ENCODE peak calls at places on chromosomes 7 and 10, in nine cellular contexts. One of them, this sample, is unnamed.

GRCh38 chr10:114767101-114767588 is 54.4 kb upstream of the FHIP2A start:
- DNase-seq in nephron progenitor cell: no peak
- DNase-seq in T-helper 1 cell: no peak
- DNase-seq in ovary: no peak
- DNase-seq in SW480: peak
- DNase-seq in lower lobe of right lung: no peak
- DNase-seq in stimulated activated CD8-positive, alpha-beta memory T cell treated with anti-CD3 and anti-CD28 coated beads, Interleukin-15, amount 100 ng/mL, for 24 hours: no peak
- DNase-seq in activated CD4-positive, alpha-beta T cell treated with anti-CD3 and anti-CD28 coated beads, Interleukin-2, amount 10 ng/mL, durations not matched to agents 7 days and 5 days: no peak
- DNase-seq in mesothelial cell of epicardium: no peak
- DNase-seq in this sample: peak

GRCh38 chr10:93755443-93756127 is 2.2 kb upstream of the LGI1 start:
- DNase-seq in lower lobe of right lung: no peak
- DNase-seq in ovary: no peak
- DNase-seq in mesothelial cell of epicardium: no peak
- DNase-seq in stimulated activated CD8-positive, alpha-beta memory T cell treated with anti-CD3 and anti-CD28 coated beads, Interleukin-15, amount 100 ng/mL, for 24 hours: no peak
- DNase-seq in T-helper 1 cell: no peak
- DNase-seq in SW480: no peak
- DNase-seq in activated CD4-positive, alpha-beta T cell treated with anti-CD3 and anti-CD28 coated beads, Interleukin-2, amount 10 ng/mL, durations not matched to agents 7 days and 5 days: no peak
- DNase-seq in nephron progenitor cell: no peak
- DNase-seq in this sample: no peak

GRCh38 chr7:151402029-151402835 is 7.6 kb downstream of the WDR86 start:
- DNase-seq in nephron progenitor cell: no peak
- DNase-seq in lower lobe of right lung: no peak
- DNase-seq in T-helper 1 cell: no peak
- DNase-seq in mesothelial cell of epicardium: no peak
- DNase-seq in SW480: no peak
- DNase-seq in activated CD4-positive, alpha-beta T cell treated with anti-CD3 and anti-CD28 coated beads, Interleukin-2, amount 10 ng/mL, durations not matched to agents 7 days and 5 days: no peak
- DNase-seq in stimulated activated CD8-positive, alpha-beta memory T cell treated with anti-CD3 and anti-CD28 coated beads, Interleukin-15, amount 100 ng/mL, for 24 hours: no peak
- DNase-seq in ovary: no peak
- DNase-seq in this sample: no peak

GRCh38 chr10:124517931-124518330 is 56.3 kb downstream of the LHPP start:
- DNase-seq in stimulated activated CD8-positive, alpha-beta memory T cell treated with anti-CD3 and anti-CD28 coated beads, Interleukin-15, amount 100 ng/mL, for 24 hours: no peak
- DNase-seq in SW480: no peak
- DNase-seq in mesothelial cell of epicardium: no peak
- DNase-seq in T-helper 1 cell: no peak
- DNase-seq in ovary: no peak
- DNase-seq in lower lobe of right lung: no peak
- DNase-seq in activated CD4-positive, alpha-beta T cell treated with anti-CD3 and anti-CD28 coated beads, Interleukin-2, amount 10 ng/mL, durations not matched to agents 7 days and 5 days: no peak
- DNase-seq in nephron progenitor cell: no peak
- DNase-seq in this sample: no peak

GRCh38 chr7:1909476-1909875 is 239.4 kb downstream of the ELFN1 start:
- DNase-seq in activated CD4-positive, alpha-beta T cell treated with anti-CD3 and anti-CD28 coated beads, Interleukin-2, amount 10 ng/mL, durations not matched to agents 7 days and 5 days: no peak
- DNase-seq in T-helper 1 cell: no peak
- DNase-seq in SW480: no peak
- DNase-seq in lower lobe of right lung: no peak
- DNase-seq in stimulated activated CD8-positive, alpha-beta memory T cell treated with anti-CD3 and anti-CD28 coated beads, Interleukin-15, amount 100 ng/mL, for 24 hours: no peak
- DNase-seq in ovary: no peak
- DNase-seq in mesothelial cell of epicardium: no peak
- DNase-seq in nephron progenitor cell: no peak
- DNase-seq in this sample: no peak

GRCh38 chr10:86077871-86078638 is 288.5 kb downstream of the GRID1 start:
- DNase-seq in SW480: no peak
- DNase-seq in ovary: no peak
- DNase-seq in lower lobe of right lung: no peak
- DNase-seq in mesothelial cell of epicardium: peak
- DNase-seq in stimulated activated CD8-positive, alpha-beta memory T cell treated with anti-CD3 and anti-CD28 coated beads, Interleukin-15, amount 100 ng/mL, for 24 hours: no peak
- DNase-seq in T-helper 1 cell: no peak
- DNase-seq in activated CD4-positive, alpha-beta T cell treated with anti-CD3 and anti-CD28 coated beads, Interleukin-2, amount 10 ng/mL, durations not matched to agents 7 days and 5 days: no peak
- DNase-seq in nephron progenitor cell: no peak
- DNase-seq in this sample: no peak

GRCh38 chr7:48680996-48681395 is 243.4 kb upstream of the CDC14C start:
- DNase-seq in SW480: no peak
- DNase-seq in activated CD4-positive, alpha-beta T cell treated with anti-CD3 and anti-CD28 coated beads, Interleukin-2, amount 10 ng/mL, durations not matched to agents 7 days and 5 days: no peak
- DNase-seq in lower lobe of right lung: no peak
- DNase-seq in stimulated activated CD8-positive, alpha-beta memory T cell treated with anti-CD3 and anti-CD28 coated beads, Interleukin-15, amount 100 ng/mL, for 24 hours: no peak
- DNase-seq in ovary: no peak
- DNase-seq in mesothelial cell of epicardium: no peak
- DNase-seq in nephron progenitor cell: no peak
- DNase-seq in T-helper 1 cell: no peak
- DNase-seq in this sample: no peak

GRCh38 chr7:78176186-78176585 is 377.6 kb downstream of the PHTF2 start:
- DNase-seq in activated CD4-positive, alpha-beta T cell treated with anti-CD3 and anti-CD28 coated beads, Interleukin-2, amount 10 ng/mL, durations not matched to agents 7 days and 5 days: no peak
- DNase-seq in nephron progenitor cell: no peak
- DNase-seq in lower lobe of right lung: no peak
- DNase-seq in SW480: no peak
- DNase-seq in mesothelial cell of epicardium: no peak
- DNase-seq in T-helper 1 cell: no peak
- DNase-seq in ovary: peak
- DNase-seq in stimulated activated CD8-positive, alpha-beta memory T cell treated with anti-CD3 and anti-CD28 coated beads, Interleukin-15, amount 100 ng/mL, for 24 hours: no peak
- DNase-seq in this sample: peak

GRCh38 chr10:92822964-92823363 is 25.4 kb upstream of the EXOC6 start:
- DNase-seq in ovary: no peak
- DNase-seq in stimulated activated CD8-positive, alpha-beta memory T cell treated with anti-CD3 and anti-CD28 coated beads, Interleukin-15, amount 100 ng/mL, for 24 hours: no peak
- DNase-seq in T-helper 1 cell: no peak
- DNase-seq in SW480: no peak
- DNase-seq in nephron progenitor cell: no peak
- DNase-seq in activated CD4-positive, alpha-beta T cell treated with anti-CD3 and anti-CD28 coated beads, Interleukin-2, amount 10 ng/mL, durations not matched to agents 7 days and 5 days: no peak
- DNase-seq in lower lobe of right lung: no peak
- DNase-seq in mesothelial cell of epicardium: no peak
- DNase-seq in this sample: no peak

GRCh38 chr7:127586346-127586745 is 950 bp upstream of the GCC1 start:
- DNase-seq in stimulated activated CD8-positive, alpha-beta memory T cell treated with anti-CD3 and anti-CD28 coated beads, Interleukin-15, amount 100 ng/mL, for 24 hours: no peak
- DNase-seq in lower lobe of right lung: no peak
- DNase-seq in ovary: no peak
- DNase-seq in SW480: no peak
- DNase-seq in activated CD4-positive, alpha-beta T cell treated with anti-CD3 and anti-CD28 coated beads, Interleukin-2, amount 10 ng/mL, durations not matched to agents 7 days and 5 days: no peak
- DNase-seq in nephron progenitor cell: no peak
- DNase-seq in T-helper 1 cell: no peak
- DNase-seq in mesothelial cell of epicardium: no peak
- DNase-seq in this sample: no peak

GRCh38 chr10:129772472-129773358 is 191.4 kb downstream of the EBF3 start:
- DNase-seq in lower lobe of right lung: peak
- DNase-seq in ovary: no peak
- DNase-seq in stimulated activated CD8-positive, alpha-beta memory T cell treated with anti-CD3 and anti-CD28 coated beads, Interleukin-15, amount 100 ng/mL, for 24 hours: no peak
- DNase-seq in SW480: no peak
- DNase-seq in nephron progenitor cell: no peak
- DNase-seq in mesothelial cell of epicardium: peak
- DNase-seq in T-helper 1 cell: no peak
- DNase-seq in activated CD4-positive, alpha-beta T cell treated with anti-CD3 and anti-CD28 coated beads, Interleukin-2, amount 10 ng/mL, durations not matched to agents 7 days and 5 days: no peak
- DNase-seq in this sample: no peak

GRCh38 chr7:76217942-76218566 is 16.4 kb downstream of the SRRM3 start:
- DNase-seq in ovary: no peak
- DNase-seq in mesothelial cell of epicardium: no peak
- DNase-seq in lower lobe of right lung: no peak
- DNase-seq in T-helper 1 cell: no peak
- DNase-seq in nephron progenitor cell: no peak
- DNase-seq in stimulated activated CD8-positive, alpha-beta memory T cell treated with anti-CD3 and anti-CD28 coated beads, Interleukin-15, amount 100 ng/mL, for 24 hours: no peak
- DNase-seq in SW480: no peak
- DNase-seq in activated CD4-positive, alpha-beta T cell treated with anti-CD3 and anti-CD28 coated beads, Interleukin-2, amount 10 ng/mL, durations not matched to agents 7 days and 5 days: no peak
- DNase-seq in this sample: no peak

GRCh38 chr7:58086871-58087535 is 637.0 kb downstream of the ZNF716 start:
- DNase-seq in nephron progenitor cell: no peak
- DNase-seq in SW480: no peak
- DNase-seq in ovary: no peak
- DNase-seq in T-helper 1 cell: no peak
- DNase-seq in lower lobe of right lung: no peak
- DNase-seq in stimulated activated CD8-positive, alpha-beta memory T cell treated with anti-CD3 and anti-CD28 coated beads, Interleukin-15, amount 100 ng/mL, for 24 hours: no peak
- DNase-seq in mesothelial cell of epicardium: no peak
- DNase-seq in activated CD4-positive, alpha-beta T cell treated with anti-CD3 and anti-CD28 coated beads, Interleukin-2, amount 10 ng/mL, durations not matched to agents 7 days and 5 days: no peak
- DNase-seq in this sample: no peak

GRCh38 chr7:51325231-51325630 is 8.6 kb upstream of the COBL start:
- DNase-seq in SW480: no peak
- DNase-seq in mesothelial cell of epicardium: no peak
- DNase-seq in lower lobe of right lung: no peak
- DNase-seq in ovary: no peak
- DNase-seq in activated CD4-positive, alpha-beta T cell treated with anti-CD3 and anti-CD28 coated beads, Interleukin-2, amount 10 ng/mL, durations not matched to agents 7 days and 5 days: no peak
- DNase-seq in T-helper 1 cell: no peak
- DNase-seq in stimulated activated CD8-positive, alpha-beta memory T cell treated with anti-CD3 and anti-CD28 coated beads, Interleukin-15, amount 100 ng/mL, for 24 hours: no peak
- DNase-seq in nephron progenitor cell: no peak
- DNase-seq in this sample: no peak

GRCh38 chr10:12586724-12587123 is 237.4 kb downstream of the CAMK1D start:
- DNase-seq in mesothelial cell of epicardium: no peak
- DNase-seq in nephron progenitor cell: no peak
- DNase-seq in activated CD4-positive, alpha-beta T cell treated with anti-CD3 and anti-CD28 coated beads, Interleukin-2, amount 10 ng/mL, durations not matched to agents 7 days and 5 days: no peak
- DNase-seq in stimulated activated CD8-positive, alpha-beta memory T cell treated with anti-CD3 and anti-CD28 coated beads, Interleukin-15, amount 100 ng/mL, for 24 hours: no peak
- DNase-seq in lower lobe of right lung: no peak
- DNase-seq in ovary: no peak
- DNase-seq in SW480: no peak
- DNase-seq in T-helper 1 cell: no peak
- DNase-seq in this sample: no peak

GRCh38 chr7:75849573-75849972 is 29.3 kb upstream of the RHBDD2 start:
- DNase-seq in SW480: no peak
- DNase-seq in activated CD4-positive, alpha-beta T cell treated with anti-CD3 and anti-CD28 coated beads, Interleukin-2, amount 10 ng/mL, durations not matched to agents 7 days and 5 days: no peak
- DNase-seq in stimulated activated CD8-positive, alpha-beta memory T cell treated with anti-CD3 and anti-CD28 coated beads, Interleukin-15, amount 100 ng/mL, for 24 hours: no peak
- DNase-seq in ovary: no peak
- DNase-seq in nephron progenitor cell: no peak
- DNase-seq in T-helper 1 cell: no peak
- DNase-seq in mesothelial cell of epicardium: no peak
- DNase-seq in lower lobe of right lung: no peak
- DNase-seq in this sample: no peak

GRCh38 chr10:102633282-102633681 is 11.0 kb upstream of the TRIM8 start:
- DNase-seq in nephron progenitor cell: no peak
- DNase-seq in activated CD4-positive, alpha-beta T cell treated with anti-CD3 and anti-CD28 coated beads, Interleukin-2, amount 10 ng/mL, durations not matched to agents 7 days and 5 days: peak
- DNase-seq in mesothelial cell of epicardium: no peak
- DNase-seq in ovary: peak
- DNase-seq in T-helper 1 cell: peak
- DNase-seq in stimulated activated CD8-positive, alpha-beta memory T cell treated with anti-CD3 and anti-CD28 coated beads, Interleukin-15, amount 100 ng/mL, for 24 hours: no peak
- DNase-seq in lower lobe of right lung: peak
- DNase-seq in SW480: no peak
- DNase-seq in this sample: no peak

GRCh38 chr7:84187813-84188212 is 6.8 kb downstream of the SEMA3A start:
- DNase-seq in SW480: no peak
- DNase-seq in lower lobe of right lung: no peak
- DNase-seq in mesothelial cell of epicardium: no peak
- DNase-seq in stimulated activated CD8-positive, alpha-beta memory T cell treated with anti-CD3 and anti-CD28 coated beads, Interleukin-15, amount 100 ng/mL, for 24 hours: no peak
- DNase-seq in ovary: no peak
- DNase-seq in T-helper 1 cell: no peak
- DNase-seq in activated CD4-positive, alpha-beta T cell treated with anti-CD3 and anti-CD28 coated beads, Interleukin-2, amount 10 ng/mL, durations not matched to agents 7 days and 5 days: no peak
- DNase-seq in nephron progenitor cell: no peak
- DNase-seq in this sample: no peak

GRCh38 chr10:107230854-107231253 is 66.3 kb upstream of the SORCS1 start:
- DNase-seq in mesothelial cell of epicardium: no peak
- DNase-seq in lower lobe of right lung: no peak
- DNase-seq in nephron progenitor cell: no peak
- DNase-seq in activated CD4-positive, alpha-beta T cell treated with anti-CD3 and anti-CD28 coated beads, Interleukin-2, amount 10 ng/mL, durations not matched to agents 7 days and 5 days: no peak
- DNase-seq in ovary: no peak
- DNase-seq in stimulated activated CD8-positive, alpha-beta memory T cell treated with anti-CD3 and anti-CD28 coated beads, Interleukin-15, amount 100 ng/mL, for 24 hours: no peak
- DNase-seq in T-helper 1 cell: no peak
- DNase-seq in SW480: no peak
- DNase-seq in this sample: no peak

GRCh38 chr7:114047889-114048288 is 129.1 kb upstream of the PPP1R3A start:
- DNase-seq in ovary: no peak
- DNase-seq in SW480: no peak
- DNase-seq in T-helper 1 cell: peak
- DNase-seq in mesothelial cell of epicardium: no peak
- DNase-seq in nephron progenitor cell: no peak
- DNase-seq in stimulated activated CD8-positive, alpha-beta memory T cell treated with anti-CD3 and anti-CD28 coated beads, Interleukin-15, amount 100 ng/mL, for 24 hours: no peak
- DNase-seq in activated CD4-positive, alpha-beta T cell treated with anti-CD3 and anti-CD28 coated beads, Interleukin-2, amount 10 ng/mL, durations not matched to agents 7 days and 5 days: no peak
- DNase-seq in lower lobe of right lung: no peak
- DNase-seq in this sample: peak

GRCh38 chr7:152504367-152504766 is 68.6 kb upstream of the KMT2C start:
- DNase-seq in stimulated activated CD8-positive, alpha-beta memory T cell treated with anti-CD3 and anti-CD28 coated beads, Interleukin-15, amount 100 ng/mL, for 24 hours: no peak
- DNase-seq in ovary: no peak
- DNase-seq in lower lobe of right lung: no peak
- DNase-seq in activated CD4-positive, alpha-beta T cell treated with anti-CD3 and anti-CD28 coated beads, Interleukin-2, amount 10 ng/mL, durations not matched to agents 7 days and 5 days: no peak
- DNase-seq in SW480: no peak
- DNase-seq in nephron progenitor cell: no peak
- DNase-seq in mesothelial cell of epicardium: peak
- DNase-seq in T-helper 1 cell: no peak
- DNase-seq in this sample: no peak

GRCh38 chr7:1074593-1075431 is 13.1 kb upstream of the GPER1 start:
- DNase-seq in activated CD4-positive, alpha-beta T cell treated with anti-CD3 and anti-CD28 coated beads, Interleukin-2, amount 10 ng/mL, durations not matched to agents 7 days and 5 days: no peak
- DNase-seq in T-helper 1 cell: no peak
- DNase-seq in stimulated activated CD8-positive, alpha-beta memory T cell treated with anti-CD3 and anti-CD28 coated beads, Interleukin-15, amount 100 ng/mL, for 24 hours: no peak
- DNase-seq in ovary: no peak
- DNase-seq in SW480: no peak
- DNase-seq in mesothelial cell of epicardium: no peak
- DNase-seq in lower lobe of right lung: no peak
- DNase-seq in nephron progenitor cell: peak
- DNase-seq in this sample: no peak

GRCh38 chr7:99380823-99381663 is 6.5 kb downstream of the ARPC1B start:
- DNase-seq in T-helper 1 cell: peak
- DNase-seq in mesothelial cell of epicardium: no peak
- DNase-seq in ovary: no peak
- DNase-seq in SW480: no peak
- DNase-seq in lower lobe of right lung: no peak
- DNase-seq in activated CD4-positive, alpha-beta T cell treated with anti-CD3 and anti-CD28 coated beads, Interleukin-2, amount 10 ng/mL, durations not matched to agents 7 days and 5 days: peak
- DNase-seq in nephron progenitor cell: no peak
- DNase-seq in stimulated activated CD8-positive, alpha-beta memory T cell treated with anti-CD3 and anti-CD28 coated beads, Interleukin-15, amount 100 ng/mL, for 24 hours: peak
- DNase-seq in this sample: no peak

GRCh38 chr7:132443776-132444520 is 132.3 kb downstream of the PLXNA4 start:
- DNase-seq in activated CD4-positive, alpha-beta T cell treated with anti-CD3 and anti-CD28 coated beads, Interleukin-2, amount 10 ng/mL, durations not matched to agents 7 days and 5 days: no peak
- DNase-seq in ovary: no peak
- DNase-seq in T-helper 1 cell: no peak
- DNase-seq in SW480: no peak
- DNase-seq in mesothelial cell of epicardium: no peak
- DNase-seq in nephron progenitor cell: no peak
- DNase-seq in lower lobe of right lung: no peak
- DNase-seq in stimulated activated CD8-positive, alpha-beta memory T cell treated with anti-CD3 and anti-CD28 coated beads, Interleukin-15, amount 100 ng/mL, for 24 hours: no peak
- DNase-seq in this sample: no peak

GRCh38 chr7:12722136-12722535 is 34.7 kb downstream of the ARL4A start:
- DNase-seq in lower lobe of right lung: no peak
- DNase-seq in nephron progenitor cell: no peak
- DNase-seq in mesothelial cell of epicardium: no peak
- DNase-seq in stimulated activated CD8-positive, alpha-beta memory T cell treated with anti-CD3 and anti-CD28 coated beads, Interleukin-15, amount 100 ng/mL, for 24 hours: no peak
- DNase-seq in activated CD4-positive, alpha-beta T cell treated with anti-CD3 and anti-CD28 coated beads, Interleukin-2, amount 10 ng/mL, durations not matched to agents 7 days and 5 days: no peak
- DNase-seq in T-helper 1 cell: no peak
- DNase-seq in SW480: no peak
- DNase-seq in ovary: no peak
- DNase-seq in this sample: no peak

GRCh38 chr7:37832194-37832593 is 16.2 kb upstream of the NME8 start:
- DNase-seq in stimulated activated CD8-positive, alpha-beta memory T cell treated with anti-CD3 and anti-CD28 coated beads, Interleukin-15, amount 100 ng/mL, for 24 hours: no peak
- DNase-seq in lower lobe of right lung: peak
- DNase-seq in ovary: peak
- DNase-seq in activated CD4-positive, alpha-beta T cell treated with anti-CD3 and anti-CD28 coated beads, Interleukin-2, amount 10 ng/mL, durations not matched to agents 7 days and 5 days: no peak
- DNase-seq in mesothelial cell of epicardium: peak
- DNase-seq in nephron progenitor cell: no peak
- DNase-seq in T-helper 1 cell: peak
- DNase-seq in SW480: no peak
- DNase-seq in this sample: no peak

GRCh38 chr7:108653526-108653925 is 83.9 kb downstream of the DNAJB9 start:
- DNase-seq in stimulated activated CD8-positive, alpha-beta memory T cell treated with anti-CD3 and anti-CD28 coated beads, Interleukin-15, amount 100 ng/mL, for 24 hours: no peak
- DNase-seq in T-helper 1 cell: no peak
- DNase-seq in ovary: no peak
- DNase-seq in activated CD4-positive, alpha-beta T cell treated with anti-CD3 and anti-CD28 coated beads, Interleukin-2, amount 10 ng/mL, durations not matched to agents 7 days and 5 days: no peak
- DNase-seq in nephron progenitor cell: no peak
- DNase-seq in mesothelial cell of epicardium: no peak
- DNase-seq in SW480: no peak
- DNase-seq in lower lobe of right lung: no peak
- DNase-seq in this sample: no peak

GRCh38 chr7:141698247-141699015 is 3.5 kb downstream of the DENND11 start:
- DNase-seq in lower lobe of right lung: no peak
- DNase-seq in SW480: no peak
- DNase-seq in mesothelial cell of epicardium: no peak
- DNase-seq in nephron progenitor cell: no peak
- DNase-seq in stimulated activated CD8-positive, alpha-beta memory T cell treated with anti-CD3 and anti-CD28 coated beads, Interleukin-15, amount 100 ng/mL, for 24 hours: no peak
- DNase-seq in activated CD4-positive, alpha-beta T cell treated with anti-CD3 and anti-CD28 coated beads, Interleukin-2, amount 10 ng/mL, durations not matched to agents 7 days and 5 days: no peak
- DNase-seq in T-helper 1 cell: no peak
- DNase-seq in ovary: no peak
- DNase-seq in this sample: no peak

GRCh38 chr10:75294518-75294865 is 58.7 kb upstream of the COMTD1 start:
- DNase-seq in activated CD4-positive, alpha-beta T cell treated with anti-CD3 and anti-CD28 coated beads, Interleukin-2, amount 10 ng/mL, durations not matched to agents 7 days and 5 days: no peak
- DNase-seq in SW480: peak
- DNase-seq in T-helper 1 cell: no peak
- DNase-seq in stimulated activated CD8-positive, alpha-beta memory T cell treated with anti-CD3 and anti-CD28 coated beads, Interleukin-15, amount 100 ng/mL, for 24 hours: no peak
- DNase-seq in mesothelial cell of epicardium: no peak
- DNase-seq in lower lobe of right lung: peak
- DNase-seq in nephron progenitor cell: no peak
- DNase-seq in ovary: no peak
- DNase-seq in this sample: no peak

GRCh38 chr10:125218967-125219366 is 58.6 kb upstream of the CTBP2 start:
- DNase-seq in stimulated activated CD8-positive, alpha-beta memory T cell treated with anti-CD3 and anti-CD28 coated beads, Interleukin-15, amount 100 ng/mL, for 24 hours: no peak
- DNase-seq in activated CD4-positive, alpha-beta T cell treated with anti-CD3 and anti-CD28 coated beads, Interleukin-2, amount 10 ng/mL, durations not matched to agents 7 days and 5 days: no peak
- DNase-seq in nephron progenitor cell: no peak
- DNase-seq in T-helper 1 cell: no peak
- DNase-seq in lower lobe of right lung: no peak
- DNase-seq in ovary: no peak
- DNase-seq in SW480: no peak
- DNase-seq in mesothelial cell of epicardium: peak
- DNase-seq in this sample: no peak